ENCODE peak calls at places on chromosomes 6 and 20, in eight cellular contexts. V is GM20000, J is cardiac fibroblast, N is progenitor cell of endocrine pancreas, O is fibroblast of lung, H is neural crest cell, C is ascending aorta, Y is cardiac muscle cell. D is an unnamed sample.

GRCh38 chr6:37016995-37017394 is 11.5 kb downstream of the FGD2 start:
- DNase-seq in V (no peak), J (no peak), N (no peak), O (no peak), H (no peak), C (no peak), Y (no peak), D (no peak)

GRCh38 chr20:63150911-63151531 is 64.9 kb downstream of the YTHDF1 start:
- DNase-seq in V (no peak), J (no peak), N (no peak), O (no peak), H (no peak), C (no peak), Y (no peak), D (no peak)

GRCh38 chr6:13238017-13238416 is 90.3 kb downstream of the TBC1D7 start:
- DNase-seq in V (no peak), J (no peak), N (no peak), O (no peak), H (no peak), C (no peak), Y (no peak), D (no peak)

GRCh38 chr6:152401978-152402377 is 235.2 kb downstream of the SYNE1 start:
- DNase-seq in V (no peak), J (peak), N (no peak), O (no peak), H (no peak), C (peak), Y (no peak), D (no peak)

GRCh38 chr6:12009904-12010634 is 2.0 kb upstream of the HIVEP1 start:
- DNase-seq in V (no peak), J (peak), N (no peak), O (peak), H (no peak), C (no peak), Y (no peak), D (no peak)

GRCh38 chr6:90369024-90369519 is 72.4 kb upstream of the BACH2 start:
- DNase-seq in V (peak), J (peak), N (no peak), O (peak), H (no peak), C (peak), Y (no peak), D (peak)

GRCh38 chr20:50504231-50504823 is 5.9 kb upstream of the PTPN1 start:
- DNase-seq in V (no peak), J (peak), N (no peak), O (peak), H (no peak), C (no peak), Y (no peak), D (no peak)

GRCh38 chr20:9301129-9302072 is 213.0 kb upstream of the LAMP5 start:
- DNase-seq in V (no peak), J (peak), N (no peak), O (peak), H (no peak), C (no peak), Y (no peak), D (no peak)

GRCh38 chr6:147618927-147619326 is 110.4 kb downstream of the SAMD5 start:
- DNase-seq in V (no peak), J (no peak), N (no peak), O (peak), H (no peak), C (no peak), Y (no peak), D (no peak)

GRCh38 chr20:57457243-57457761 is 66.1 kb downstream of the RBM38 start:
- DNase-seq in V (no peak), J (no peak), N (no peak), O (no peak), H (no peak), C (peak), Y (no peak), D (no peak)

GRCh38 chr6:37695857-37696219 is 1.8 kb downstream of the MDGA1 start:
- DNase-seq in V (no peak), J (no peak), N (no peak), O (no peak), H (no peak), C (no peak), Y (no peak), D (no peak)

GRCh38 chr6:28756555-28756918 is 167.2 kb downstream of the TRIM27 start:
- DNase-seq in V (no peak), J (no peak), N (no peak), O (no peak), H (no peak), C (no peak), Y (no peak), D (no peak)

GRCh38 chr6:148831064-148831463 is 84.2 kb downstream of the UST start:
- DNase-seq in V (peak), J (no peak), N (no peak), O (no peak), H (no peak), C (no peak), Y (no peak), D (no peak)

GRCh38 chr20:51275816-51276215 is 252.9 kb upstream of the KCNG1 start:
- DNase-seq in V (no peak), J (peak), N (no peak), O (peak), H (no peak), C (no peak), Y (no peak), D (no peak)

GRCh38 chr6:134956032-134956431 is 6.1 kb upstream of the ALDH8A1 start:
- DNase-seq in V (no peak), J (no peak), N (no peak), O (no peak), H (no peak), C (no peak), Y (no peak), D (no peak)

GRCh38 chr20:34331838-34332237 is 28.7 kb upstream of the AHCY start:
- DNase-seq in V (no peak), J (no peak), N (no peak), O (no peak), H (no peak), C (no peak), Y (no peak), D (no peak)

GRCh38 chr20:62832951-62833391 is 16.1 kb downstream of the COL9A3 start:
- DNase-seq in V (no peak), J (no peak), N (no peak), O (no peak), H (no peak), C (no peak), Y (no peak), D (no peak)

GRCh38 chr20:37389844-37390275 is 43.9 kb downstream of the SRC start:
- DNase-seq in V (no peak), J (no peak), N (no peak), O (no peak), H (no peak), C (peak), Y (no peak), D (no peak)

GRCh38 chr6:54307412-54308036 is 717 bp upstream of the TINAG start:
- DNase-seq in V (no peak), J (no peak), N (no peak), O (no peak), H (no peak), C (no peak), Y (no peak), D (no peak)

GRCh38 chr6:87330961-87331360 is 1.9 kb upstream of the GJB7 start:
- DNase-seq in V (no peak), J (no peak), N (no peak), O (no peak), H (no peak), C (no peak), Y (no peak), D (no peak)

DNA sequence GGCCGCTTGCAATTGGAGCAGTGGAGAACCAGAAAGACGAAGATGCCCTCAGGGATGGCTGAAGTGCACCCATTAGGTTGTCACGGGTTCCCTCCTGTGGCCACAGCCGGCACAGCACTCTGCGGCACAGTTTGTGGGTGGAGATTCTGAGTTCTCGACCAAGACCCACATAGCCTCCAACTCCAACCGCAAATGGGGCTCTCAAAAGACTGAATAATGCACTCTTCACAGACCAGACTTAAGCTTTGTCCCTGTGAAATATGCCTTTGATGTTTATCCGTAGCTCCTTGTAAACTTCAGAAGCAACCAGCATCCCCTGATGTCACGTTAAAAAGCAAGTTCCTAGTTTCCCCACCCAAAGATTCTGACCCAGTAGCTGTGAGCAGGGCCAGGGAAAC is 934 bp upstream of the CST9 start:
- DNase-seq in V (peak), J (peak), N (peak), O (peak), H (peak), C (peak), Y (peak), D (no peak)
- TF ChIP-seq CTCF in V (peak), J (peak), N (peak), O (peak), H (peak), C (peak), Y (peak), D (peak)

DNA sequence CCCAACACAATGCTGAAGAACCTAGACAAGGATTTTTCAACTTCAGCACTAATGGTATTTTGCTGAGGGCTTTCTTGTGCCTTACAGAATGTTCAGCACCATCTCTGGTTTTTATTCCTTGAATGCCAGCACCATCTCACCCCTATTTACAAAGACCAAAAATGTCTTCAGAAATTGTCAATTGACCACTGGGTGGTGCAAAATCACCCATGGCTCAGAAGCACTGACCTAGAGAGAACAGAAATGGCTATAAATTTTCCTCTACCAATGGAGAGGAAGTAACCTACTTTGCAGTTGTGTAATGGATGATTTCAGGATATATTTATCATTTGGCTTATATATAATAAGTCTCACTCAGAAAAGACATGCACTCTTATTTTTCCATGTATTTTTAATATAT is 431.0 kb upstream of the IRAK1BP1 start:
- DNase-seq in V (no peak), J (peak), N (no peak), O (peak), H (no peak), C (no peak), Y (no peak), D (no peak)
- TF ChIP-seq CTCF in V (no peak), J (peak), N (peak), O (peak), H (peak), C (no peak), Y (peak), D (peak)

GRCh38 chr6:115972679-115973078 is 88.0 kb downstream of the FRK start:
- DNase-seq in V (no peak), J (peak), N (no peak), O (no peak), H (no peak), C (no peak), Y (no peak), D (no peak)
- TF ChIP-seq CTCF in V (no peak), J (no peak), N (no peak), O (no peak), H (no peak), C (no peak), Y (no peak), D (no peak)

DNA sequence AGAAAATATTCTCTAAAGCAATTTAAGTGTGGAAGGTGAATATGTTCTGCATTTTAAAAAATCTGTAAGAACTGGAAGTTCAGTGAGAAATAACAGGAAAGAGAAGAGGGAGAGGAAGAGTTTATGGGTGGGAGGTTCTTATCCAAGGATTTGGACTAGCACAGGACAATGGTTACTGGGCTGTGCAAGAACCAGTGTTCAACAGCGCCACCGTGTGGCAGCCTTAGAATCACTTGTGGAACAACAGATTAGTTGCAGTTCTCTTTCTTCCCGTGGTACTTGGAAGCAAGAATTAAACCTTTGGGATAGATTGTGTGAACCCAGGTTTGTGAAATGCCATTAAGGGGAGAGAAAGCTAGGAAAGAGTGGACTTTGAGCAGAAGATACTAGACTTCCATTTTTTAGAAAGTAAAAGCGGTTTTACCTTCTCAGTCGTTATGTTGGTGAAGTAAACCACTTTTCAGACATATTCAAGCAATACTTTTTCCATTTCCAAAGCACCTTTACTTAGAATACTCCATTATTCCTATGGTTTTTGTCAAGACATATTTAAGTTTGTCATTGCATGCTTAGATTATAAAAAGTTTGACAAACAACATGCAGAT is 436.7 kb downstream of the RNF144B start:
- DNase-seq in V (no peak), J (peak), N (no peak), O (peak), H (peak), C (no peak), Y (peak), D (no peak)
- TF ChIP-seq CTCF in V (peak), J (peak), N (peak), O (peak), H (peak), C (no peak), Y (peak), D (peak)

GRCh38 chr6:3825331-3825831 is 23.8 kb upstream of the FAM50B start:
- DNase-seq in V (no peak), J (peak), N (no peak), O (peak), H (peak), C (peak), Y (no peak), D (no peak)
- TF ChIP-seq CTCF in V (no peak), J (peak), N (peak), O (peak), H (peak), C (peak), Y (peak), D (peak)

DNA sequence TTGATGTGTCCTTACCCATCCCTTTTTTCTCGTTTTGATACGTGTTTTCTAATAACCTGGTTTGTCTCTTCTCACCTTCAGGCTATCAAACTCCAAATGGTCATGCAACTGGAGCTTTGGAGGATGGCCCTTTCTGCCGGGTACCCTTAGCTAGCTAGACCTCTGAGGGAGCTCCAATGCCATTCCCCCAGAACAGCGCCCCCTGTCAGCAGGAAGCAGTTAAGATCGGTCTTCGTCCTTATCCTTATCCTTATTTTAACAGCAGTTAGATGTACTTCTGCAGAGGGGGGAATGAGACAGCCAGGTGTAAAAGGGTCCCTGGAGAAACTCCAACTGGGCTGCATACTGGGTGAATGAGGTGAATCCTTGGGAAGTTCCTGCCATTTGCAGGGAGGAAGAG is 37.2 kb downstream of the SEL1L2 start:
- DNase-seq in V (no peak), J (no peak), N (no peak), O (no peak), H (no peak), C (no peak), Y (no peak), D (no peak)
- TF ChIP-seq CTCF in V (no peak), J (no peak), N (peak), O (no peak), H (no peak), C (no peak), Y (no peak), D (peak)

GRCh38 chr6:122151768-122152167 is 247.7 kb upstream of the HSF2 start:
- DNase-seq in V (no peak), J (no peak), N (no peak), O (no peak), H (no peak), C (no peak), Y (no peak), D (no peak)

GRCh38 chr6:122154912-122155516 is 244.4 kb upstream of the HSF2 start:
- DNase-seq in V (no peak), J (no peak), N (no peak), O (peak), H (no peak), C (no peak), Y (no peak), D (no peak)

GRCh38 chr6:122147291-122147690 is 252.2 kb upstream of the HSF2 start:
- DNase-seq in V (no peak), J (no peak), N (no peak), O (no peak), H (no peak), C (no peak), Y (no peak), D (no peak)

GRCh38 chr6:122153530-122153929 is 245.9 kb upstream of the HSF2 start:
- DNase-seq in V (no peak), J (no peak), N (no peak), O (no peak), H (no peak), C (no peak), Y (peak), D (no peak)

GRCh38 chr6:122151066-122151465 is 248.4 kb upstream of the HSF2 start:
- DNase-seq in V (no peak), J (no peak), N (no peak), O (no peak), H (no peak), C (no peak), Y (no peak), D (no peak)
- TF ChIP-seq CTCF in V (no peak), J (no peak), N (no peak), O (no peak), H (no peak), C (no peak), Y (no peak), D (no peak)

GRCh38 chr6:143279385-143279784 is 171.1 kb downstream of the ADAT2 start:
- DNase-seq in V (peak), J (peak), N (no peak), O (peak), H (no peak), C (no peak), Y (peak), D (no peak)
- TF ChIP-seq CTCF in V (no peak), J (peak), N (peak), O (peak), H (peak), C (no peak), Y (peak), D (peak)

D was measured in BJ.